ENCODE peak calls at places on chromosomes 12 and 14, in ten cellular contexts. F is AG08395, X is kidney tubule cell, P is GM10248, I is MV-4-11, D is NCI-H187, C is AG08396, N is non-pigmented ciliary epithelial cell, W is fibroblast of the aortic adventitia, Z is myocyte. R is an unnamed sample.

GRCh38 chr14:94571950-94572349 is 9.3 kb upstream of the SERPINA5 start:
- DNase-seq in F (peak), X (peak), P (no peak), I (no peak), D (no peak), C (no peak), N (no peak), W (peak), Z (no peak), R (no peak)

GRCh38 chr12:105705765-105706164 is 375.3 kb downstream of the C12orf75 start:
- DNase-seq in F (peak), X (peak), P (no peak), I (peak), D (peak), C (peak), N (no peak), W (peak), Z (peak), R (no peak)

GRCh38 chr12:55929306-55929791 is 1.6 kb upstream of the DGKA start:
- DNase-seq in F (no peak), X (no peak), P (peak), I (peak), D (no peak), C (no peak), N (no peak), W (no peak), Z (no peak), R (no peak)

GRCh38 chr12:52267266-52267665 is 7.2 kb upstream of the KRT86 start:
- DNase-seq in F (no peak), X (no peak), P (no peak), I (no peak), D (no peak), C (no peak), N (no peak), W (no peak), Z (no peak), R (no peak)

GRCh38 chr14:68554231-68554630 is 238.6 kb downstream of the ZFP36L1 start:
- DNase-seq in F (no peak), X (no peak), P (no peak), I (no peak), D (no peak), C (no peak), N (no peak), W (no peak), Z (no peak), R (no peak)

GRCh38 chr14:95064256-95064655 is 93.1 kb downstream of the DICER1 start:
- DNase-seq in F (no peak), X (no peak), P (no peak), I (no peak), D (no peak), C (no peak), N (no peak), W (no peak), Z (no peak), R (no peak)

GRCh38 chr12:12405882-12406281 is 49.0 kb downstream of the BORCS5 start:
- DNase-seq in F (no peak), X (peak), P (no peak), I (no peak), D (no peak), C (no peak), N (no peak), W (peak), Z (no peak), R (no peak)

GRCh38 chr14:21382886-21383847 is 652 bp downstream of the SUPT16H start:
- DNase-seq in F (peak), X (peak), P (peak), I (peak), D (peak), C (peak), N (no peak), W (peak), Z (peak), R (peak)

GRCh38 chr14:64786296-64787149 is 82.3 kb downstream of the PLEKHG3 start:
- DNase-seq in F (peak), X (no peak), P (no peak), I (no peak), D (no peak), C (peak), N (no peak), W (peak), Z (peak), R (no peak)

GRCh38 chr14:21572604-21573003 is 7.3 kb downstream of the OR10G3 start:
- DNase-seq in F (no peak), X (no peak), P (no peak), I (no peak), D (no peak), C (no peak), N (no peak), W (no peak), Z (no peak), R (no peak)